ENCODE peak calls at places on chromosomes 7 and 10, in seven cellular contexts. One of them, this sample, is unnamed.
A peak's percentile ranks its signal among the peaks of the same experiment; 100 is the strongest.

GRCh38 chr7:3028071-3028766 is 15.4 kb downstream of the CARD11 start:
- DNase-seq in cardiac fibroblast: peak; percentile 80
- DNase-seq in kidney glomerular epithelial cell: peak; percentile 42
- DNase-seq in astrocyte of the spinal cord: peak; percentile 63
- DNase-seq in NCI-H2081: no peak
- DNase-seq in nephron progenitor cell: no peak
- DNase-seq in NCI-H1417: no peak
- DNase-seq in this sample: peak; percentile 82

GRCh38 chr7:98808751-98809460 is 60.9 kb downstream of the TMEM130 start:
- DNase-seq in cardiac fibroblast: no peak
- DNase-seq in kidney glomerular epithelial cell: no peak
- DNase-seq in astrocyte of the spinal cord: no peak
- DNase-seq in NCI-H2081: no peak
- DNase-seq in nephron progenitor cell: no peak
- DNase-seq in NCI-H1417: no peak
- DNase-seq in this sample: no peak

GRCh38 chr10:13100349-13101294 is 659 bp downstream of the OPTN start:
- DNase-seq in cardiac fibroblast: peak; percentile 49
- DNase-seq in kidney glomerular epithelial cell: peak; percentile 10
- DNase-seq in astrocyte of the spinal cord: peak; percentile 35
- DNase-seq in NCI-H2081: no peak
- DNase-seq in nephron progenitor cell: no peak
- DNase-seq in NCI-H1417: no peak
- DNase-seq in this sample: peak; percentile 46

GRCh38 chr7:94908204-94909022 is 1.0 kb downstream of the PPP1R9A start:
- DNase-seq in cardiac fibroblast: peak; percentile 9
- DNase-seq in kidney glomerular epithelial cell: peak; percentile 62
- DNase-seq in astrocyte of the spinal cord: peak; percentile 41
- DNase-seq in NCI-H2081: peak; percentile 62
- DNase-seq in nephron progenitor cell: peak; percentile 68
- DNase-seq in NCI-H1417: peak; percentile 70
- DNase-seq in this sample: peak; percentile 73

GRCh38 chr7:150365673-150366398 is 2.8 kb upstream of the REPIN1 start:
- DNase-seq in cardiac fibroblast: no peak
- DNase-seq in kidney glomerular epithelial cell: no peak
- DNase-seq in astrocyte of the spinal cord: no peak
- DNase-seq in NCI-H2081: no peak
- DNase-seq in nephron progenitor cell: no peak
- DNase-seq in NCI-H1417: no peak
- DNase-seq in this sample: no peak

GRCh38 chr7:95916573-95917371 is 144.4 kb downstream of the DYNC1I1 start:
- DNase-seq in cardiac fibroblast: peak; percentile 78
- DNase-seq in kidney glomerular epithelial cell: peak; percentile 30
- DNase-seq in astrocyte of the spinal cord: peak; percentile 70
- DNase-seq in NCI-H2081: peak; percentile 80
- DNase-seq in nephron progenitor cell: peak; percentile 91
- DNase-seq in NCI-H1417: peak; percentile 94
- DNase-seq in this sample: peak; percentile 82

GRCh38 chr7:38757946-38758345 is 126.8 kb upstream of the AMPH start:
- DNase-seq in cardiac fibroblast: no peak
- DNase-seq in kidney glomerular epithelial cell: no peak
- DNase-seq in astrocyte of the spinal cord: no peak
- DNase-seq in NCI-H2081: no peak
- DNase-seq in nephron progenitor cell: no peak
- DNase-seq in NCI-H1417: no peak
- DNase-seq in this sample: no peak

GRCh38 chr7:5792792-5793191 is 11.3 kb upstream of the RNF216 start:
- DNase-seq in cardiac fibroblast: no peak
- DNase-seq in kidney glomerular epithelial cell: no peak
- DNase-seq in astrocyte of the spinal cord: no peak
- DNase-seq in NCI-H2081: no peak
- DNase-seq in nephron progenitor cell: no peak
- DNase-seq in NCI-H1417: no peak
- DNase-seq in this sample: no peak

GRCh38 chr10:100978121-100978895 is 9.0 kb downstream of the MRPL43 start:
- DNase-seq in cardiac fibroblast: no peak
- DNase-seq in kidney glomerular epithelial cell: no peak
- DNase-seq in astrocyte of the spinal cord: no peak
- DNase-seq in NCI-H2081: no peak
- DNase-seq in nephron progenitor cell: no peak
- DNase-seq in NCI-H1417: no peak
- DNase-seq in this sample: no peak

GRCh38 chr7:6615853-6616555 is 594 bp downstream of the ZNF853 start:
- DNase-seq in cardiac fibroblast: no peak
- DNase-seq in kidney glomerular epithelial cell: no peak
- DNase-seq in astrocyte of the spinal cord: no peak
- DNase-seq in NCI-H2081: peak; percentile 33
- DNase-seq in nephron progenitor cell: peak; percentile 48
- DNase-seq in NCI-H1417: no peak
- DNase-seq in this sample: peak; percentile 43

GRCh38 chr7:38327597-38327996 is 54.2 kb upstream of the TARP start:
- DNase-seq in cardiac fibroblast: no peak
- DNase-seq in kidney glomerular epithelial cell: no peak
- DNase-seq in astrocyte of the spinal cord: peak; percentile 7
- DNase-seq in NCI-H2081: no peak
- DNase-seq in nephron progenitor cell: no peak
- DNase-seq in NCI-H1417: no peak
- DNase-seq in this sample: no peak

GRCh38 chr10:24906372-24906771 is 46.0 kb downstream of the PRTFDC1 start:
- DNase-seq in cardiac fibroblast: no peak
- DNase-seq in kidney glomerular epithelial cell: no peak
- DNase-seq in astrocyte of the spinal cord: no peak
- DNase-seq in NCI-H2081: no peak
- DNase-seq in nephron progenitor cell: no peak
- DNase-seq in NCI-H1417: no peak
- DNase-seq in this sample: no peak

GRCh38 chr10:117007080-117007479 is 2.1 kb upstream of the SHTN1 start:
- DNase-seq in cardiac fibroblast: peak; percentile 79
- DNase-seq in kidney glomerular epithelial cell: peak; percentile 57
- DNase-seq in astrocyte of the spinal cord: peak; percentile 72
- DNase-seq in NCI-H2081: no peak
- DNase-seq in nephron progenitor cell: no peak
- DNase-seq in NCI-H1417: no peak
- DNase-seq in this sample: peak; percentile 69

GRCh38 chr10:91683976-91684375 is 51.1 kb upstream of the PPP1R3C start:
- DNase-seq in cardiac fibroblast: peak; percentile 95
- DNase-seq in kidney glomerular epithelial cell: peak; percentile 74
- DNase-seq in astrocyte of the spinal cord: peak; percentile 59
- DNase-seq in NCI-H2081: no peak
- DNase-seq in nephron progenitor cell: no peak
- DNase-seq in NCI-H1417: no peak
- DNase-seq in this sample: peak; percentile 78

GRCh38 chr10:112970036-112970435 is 20.0 kb downstream of the TCF7L2 start:
- DNase-seq in cardiac fibroblast: no peak
- DNase-seq in kidney glomerular epithelial cell: no peak
- DNase-seq in astrocyte of the spinal cord: peak; percentile 63
- DNase-seq in NCI-H2081: no peak
- DNase-seq in nephron progenitor cell: no peak
- DNase-seq in NCI-H1417: peak; percentile 46
- DNase-seq in this sample: no peak

GRCh38 chr10:3636356-3637181 is 148.4 kb downstream of the KLF6 start:
- DNase-seq in cardiac fibroblast: no peak
- DNase-seq in kidney glomerular epithelial cell: no peak
- DNase-seq in astrocyte of the spinal cord: no peak
- DNase-seq in NCI-H2081: no peak
- DNase-seq in nephron progenitor cell: no peak
- DNase-seq in NCI-H1417: peak; percentile 90
- DNase-seq in this sample: no peak

This sample was measured in ACHN.